ENCODE peak calls at places on chromosomes 2 and 18, in six cellular contexts. Y is Peyer's patch; J is NCI-H345; F is nephron progenitor cell; T is anterior cingulate cortex; X is activated CD4-positive, alpha-beta T cell treated with anti-CD3 and anti-CD28 coated beads, Interleukin-2, amount 50 U/mL, for 1 hour. I is an unnamed sample.

GRCh38 chr2:223868005-223868404 is 30.6 kb upstream of the AP1S3 start:
- DNase-seq in Y (no peak), J (no peak), F (no peak), T (no peak), X (no peak), I (no peak)

GRCh38 chr2:42050350-42051167 is 2.7 kb downstream of the PKDCC start:
- DNase-seq in Y (no peak), J (no peak), F (no peak), T (no peak), X (no peak), I (no peak)

GRCh38 chr2:112840068-112840445 is 3.5 kb upstream of the IL1B start:
- DNase-seq in Y (no peak), J (no peak), F (no peak), T (no peak), X (no peak), I (no peak)

GRCh38 chr2:48249631-48250473 is 280.1 kb upstream of the STON1 start:
- DNase-seq in Y (no peak), J (no peak), F (no peak), T (no peak), X (no peak), I (no peak)

GRCh38 chr2:151922845-151923666 is 94.8 kb upstream of the ARL5A start:
- DNase-seq in Y (no peak), J (peak; percentile 7), F (no peak), T (no peak), X (no peak), I (no peak)

GRCh38 chr2:152569186-152569585 is 148.1 kb downstream of the PRPF40A start:
- DNase-seq in Y (no peak), J (no peak), F (no peak), T (no peak), X (no peak), I (no peak)

GRCh38 chr2:145765889-145766288 is 1246.0 kb upstream of the ZEB2 start:
- DNase-seq in Y (no peak), J (no peak), F (no peak), T (no peak), X (no peak), I (no peak)

GRCh38 chr2:73821227-73821626 is 7.5 kb upstream of the STAMBP start:
- DNase-seq in Y (no peak), J (no peak), F (no peak), T (no peak), X (no peak), I (no peak)

GRCh38 chr2:10004836-10005235 is 38.5 kb upstream of the KLF11 start:
- DNase-seq in Y (peak; percentile 8), J (no peak), F (no peak), T (no peak), X (no peak), I (no peak)

GRCh38 chr18:62992877-62993365 is 277.6 kb downstream of the PHLPP1 start:
- DNase-seq in Y (no peak), J (no peak), F (no peak), T (no peak), X (no peak), I (no peak)

GRCh38 chr2:100919316-100919715 is 82.8 kb upstream of the RPL31 start:
- DNase-seq in Y (no peak), J (no peak), F (peak; percentile 39), T (no peak), X (peak; percentile 6), I (no peak)

GRCh38 chr2:227876536-227876882 is 5.1 kb downstream of the DAW1 start:
- DNase-seq in Y (no peak), J (no peak), F (no peak), T (no peak), X (no peak), I (no peak)

GRCh38 chr2:55958756-55959155 is 35.2 kb upstream of the EFEMP1 start:
- DNase-seq in Y (no peak), J (no peak), F (no peak), T (no peak), X (no peak), I (no peak)

GRCh38 chr2:162198239-162198638 is 45.0 kb downstream of the FAP start:
- DNase-seq in Y (no peak), J (no peak), F (no peak), T (no peak), X (no peak), I (no peak)

GRCh38 chr18:8477615-8478014 is 131.6 kb upstream of the RAB12 start:
- DNase-seq in Y (no peak), J (no peak), F (no peak), T (no peak), X (no peak), I (no peak)

GRCh38 chr2:11712866-11713265 is 33.6 kb upstream of the LPIN1 start:
- DNase-seq in Y (no peak), J (no peak), F (no peak), T (no peak), X (no peak), I (no peak)

GRCh38 chr18:59008302-59008974 is 131.2 kb upstream of the SEC11C start:
- DNase-seq in Y (no peak), J (no peak), F (no peak), T (no peak), X (no peak), I (no peak)

GRCh38 chr2:168793596-168793995 is 8.8 kb upstream of the NOSTRIN start:
- DNase-seq in Y (no peak), J (no peak), F (no peak), T (no peak), X (no peak), I (no peak)

GRCh38 chr2:8481463-8482009 is 200.3 kb upstream of the ID2 start:
- DNase-seq in Y (no peak), J (no peak), F (no peak), T (no peak), X (no peak), I (no peak)

GRCh38 chr18:79598885-79599175 is 80.8 kb upstream of the CTDP1 start:
- DNase-seq in Y (no peak), J (no peak), F (peak; percentile 1), T (no peak), X (no peak), I (no peak)

GRCh38 chr2:168742258-168742932 is 60.0 kb upstream of the NOSTRIN start:
- DNase-seq in Y (no peak), J (no peak), F (no peak), T (no peak), X (no peak), I (no peak)

GRCh38 chr2:173432049-173432754 is 77.5 kb downstream of the CDCA7 start:
- DNase-seq in Y (no peak), J (no peak), F (no peak), T (no peak), X (no peak), I (no peak)

GRCh38 chr18:14976736-14977430 is 228.9 kb downstream of the ANKRD30B start:
- DNase-seq in Y (no peak), J (no peak), F (no peak), T (no peak), X (no peak), I (no peak)

GRCh38 chr18:79386547-79386946 is 9.2 kb upstream of the NFATC1 start:
- DNase-seq in Y (peak; percentile 33), J (no peak), F (no peak), T (no peak), X (no peak), I (no peak)

GRCh38 chr2:225660262-225661091 is 261.0 kb downstream of the NYAP2 start:
- DNase-seq in Y (peak; percentile 77), J (peak; percentile 67), F (peak; percentile 83), T (no peak), X (peak; percentile 75), I (peak; percentile 54)

GRCh38 chr2:113370478-113371091 is 66.9 kb upstream of the ZNG1B start:
- DNase-seq in Y (peak; percentile 58), J (no peak), F (peak; percentile 67), T (no peak), X (peak; percentile 59), I (peak; percentile 57)

GRCh38 chr2:138827426-138828054 is 47.4 kb upstream of the NXPH2 start:
- DNase-seq in Y (no peak), J (peak; percentile 56), F (peak; percentile 32), T (no peak), X (no peak), I (peak; percentile 5)

GRCh38 chr2:136118819-136119716 is 1.1 kb upstream of the CXCR4 start:
- DNase-seq in Y (peak; percentile 74), J (peak; percentile 87), F (peak; percentile 81), T (peak; percentile 11), X (peak; percentile 91), I (peak; percentile 86)

GRCh38 chr2:58629720-58630119 is 388.6 kb upstream of the FANCL start:
- DNase-seq in Y (no peak), J (no peak), F (no peak), T (no peak), X (no peak), I (no peak)

GRCh38 chr2:239533917-239534316 is 133.1 kb upstream of the HDAC4 start:
- DNase-seq in Y (peak; percentile 51), J (no peak), F (no peak), T (no peak), X (no peak), I (no peak)

GRCh38 chr2:67412424-67412823 is 15.3 kb downstream of the ETAA1 start:
- DNase-seq in Y (no peak), J (no peak), F (no peak), T (no peak), X (no peak), I (no peak)

GRCh38 chr2:94762600-94762999 is 108.6 kb upstream of the TEKT4 start:
- DNase-seq in Y (no peak), J (no peak), F (no peak), T (no peak), X (no peak), I (no peak)

GRCh38 chr2:223884399-223884798 is 47.0 kb upstream of the AP1S3 start:
- DNase-seq in Y (no peak), J (no peak), F (no peak), T (no peak), X (no peak), I (no peak)